ENCODE peak calls at places on chromosomes 4 and X, in nine cellular contexts. T is activated CD4-positive, alpha-beta T cell treated with anti-CD3 and anti-CD28 coated beads, Interleukin-2, amount 50 U/mL, for 48 hours; L is HFF-Myc; K is mucosa of gallbladder; J is frontal cortex; A is DMS 273 treated with DMSO at 0.1 percent for 48 hours; V is cardiac muscle cell; S is MV-4-11; I is Right ventricle myocardium superior. U is an unnamed sample.

GRCh38 chrX:152170621-152171020 is 32.2 kb upstream of the MAGEA10 start:
- DNase-seq in T (no peak), L (no peak), K (no peak), J (no peak), A (no peak), V (no peak), S (no peak), I (no peak), U (no peak)

GRCh38 chr4:153393397-153393796 is 48.9 kb downstream of the MND1 start:
- DNase-seq in T (no peak), L (no peak), K (peak), J (no peak), A (no peak), V (no peak), S (no peak), I (no peak), U (no peak)

GRCh38 chrX:11664211-11664888 is 1.4 kb downstream of the ARHGAP6 start:
- DNase-seq in T (no peak), L (no peak), K (no peak), J (no peak), A (no peak), V (peak), S (no peak), I (peak), U (no peak)

GRCh38 chr4:93834371-93835066 is 6.0 kb downstream of the ATOH1 start:
- DNase-seq in T (no peak), L (no peak), K (no peak), J (no peak), A (no peak), V (peak), S (no peak), I (no peak), U (no peak)

GRCh38 chrX:110215411-110215810 is 102.5 kb downstream of the AMMECR1 start:
- DNase-seq in T (no peak), L (no peak), K (no peak), J (no peak), A (no peak), V (no peak), S (no peak), I (no peak), U (no peak)

GRCh38 chr4:108906006-108906405 is 143.2 kb upstream of the ETNPPL start:
- DNase-seq in T (no peak), L (no peak), K (no peak), J (no peak), A (no peak), V (no peak), S (no peak), I (no peak), U (no peak)

GRCh38 chr4:4890574-4891260 is 31.3 kb downstream of the MSX1 start:
- DNase-seq in T (no peak), L (no peak), K (no peak), J (no peak), A (no peak), V (no peak), S (no peak), I (no peak), U (no peak)

GRCh38 chr4:70544279-70544870 is 26.0 kb downstream of the AMTN start:
- DNase-seq in T (no peak), L (no peak), K (no peak), J (no peak), A (no peak), V (peak), S (peak), I (no peak), U (no peak)

GRCh38 chr4:77903186-77903585 is 40.6 kb downstream of the MRPL1 start:
- DNase-seq in T (no peak), L (no peak), K (no peak), J (no peak), A (no peak), V (no peak), S (no peak), I (no peak), U (no peak)

GRCh38 chr4:142211444-142211843 is 575.1 kb downstream of the IL15 start:
- DNase-seq in T (no peak), L (no peak), K (no peak), J (no peak), A (no peak), V (no peak), S (no peak), I (no peak), U (no peak)

GRCh38 chrX:41482153-41482850 is 35.2 kb downstream of the NYX start:
- DNase-seq in T (no peak), L (no peak), K (no peak), J (no peak), A (no peak), V (no peak), S (no peak), I (no peak), U (no peak)

GRCh38 chr4:27397886-27398285 is 537.2 kb downstream of the STIM2 start:
- DNase-seq in T (no peak), L (peak), K (no peak), J (no peak), A (no peak), V (no peak), S (no peak), I (no peak), U (no peak)

GRCh38 chrX:427812-428725 is 41.4 kb upstream of the PPP2R3B start:
- DNase-seq in T (peak), L (no peak), K (no peak), J (no peak), A (no peak), V (peak), S (no peak), I (no peak), U (no peak)

GRCh38 chr4:96874657-96875056 is 1034.8 kb downstream of the PDHA2 start:
- DNase-seq in T (no peak), L (no peak), K (no peak), J (no peak), A (no peak), V (no peak), S (no peak), I (no peak), U (no peak)

GRCh38 chrX:151776936-151777335 is 42.4 kb downstream of the CNGA2 start:
- DNase-seq in T (no peak), L (no peak), K (no peak), J (no peak), A (no peak), V (no peak), S (no peak), I (no peak), U (no peak)

GRCh38 chrX:110678591-110678990 is 117.0 kb downstream of the CHRDL1 start:
- DNase-seq in T (no peak), L (no peak), K (no peak), J (no peak), A (no peak), V (peak), S (no peak), I (no peak), U (no peak)

GRCh38 chr4:86935499-86935832 is 655 bp downstream of the AFF1 start:
- DNase-seq in T (peak), L (no peak), K (peak), J (peak), A (no peak), V (peak), S (no peak), I (peak), U (no peak)